ENCODE peak calls at places on chromosomes 16 and 17, in five cellular contexts. One of them, this sample, is unnamed.

GRCh38 chr17:64005734-64006167 is 7.6 kb downstream of the PRR29 start:
- DNase-seq in WTC11: no peak
- DNase-seq in GM12878: no peak
- DNase-seq in HepG2: peak; percentile 62
- DNase-seq in A549: peak; percentile 64
- DNase-seq in this sample: peak; percentile 49

GRCh38 chr16:75222271-75222783 is 3.5 kb downstream of the CTRB1 start:
- DNase-seq in WTC11: no peak
- DNase-seq in GM12878: no peak
- DNase-seq in HepG2: no peak
- DNase-seq in A549: no peak
- DNase-seq in this sample: no peak

GRCh38 chr16:6665126-6665525 is 667.5 kb upstream of the RBFOX1 start:
- DNase-seq in WTC11: no peak
- DNase-seq in GM12878: no peak
- DNase-seq in HepG2: no peak
- DNase-seq in A549: no peak
- DNase-seq in this sample: no peak

GRCh38 chr16:75323928-75324327 is 72.5 kb upstream of the BCAR1 start:
- DNase-seq in WTC11: no peak
- DNase-seq in GM12878: no peak
- DNase-seq in HepG2: no peak
- DNase-seq in A549: no peak
- DNase-seq in this sample: no peak

GRCh38 chr17:56548661-56549060 is 44.8 kb upstream of the NOG start:
- DNase-seq in WTC11: no peak
- DNase-seq in GM12878: no peak
- DNase-seq in HepG2: no peak
- DNase-seq in A549: no peak
- DNase-seq in this sample: no peak

GRCh38 chr16:56851671-56852400 is 13.2 kb upstream of the SLC12A3 start:
- DNase-seq in WTC11: peak; percentile 40
- DNase-seq in GM12878: no peak
- DNase-seq in HepG2: peak; percentile 35
- DNase-seq in A549: no peak
- DNase-seq in this sample: no peak

GRCh38 chr17:33233855-33234228 is 59.3 kb downstream of the ASIC2 start:
- DNase-seq in WTC11: no peak
- DNase-seq in GM12878: no peak
- DNase-seq in HepG2: no peak
- DNase-seq in A549: no peak
- DNase-seq in this sample: no peak

GRCh38 chr16:57807968-57808528 is 5.8 kb upstream of the KIFC3 start:
- DNase-seq in WTC11: peak; percentile 71
- DNase-seq in GM12878: no peak
- DNase-seq in HepG2: peak; percentile 92
- DNase-seq in A549: peak; percentile 91
- DNase-seq in this sample: peak; percentile 78

GRCh38 chr17:60630352-60630751 is 30.4 kb downstream of the PPM1D start:
- DNase-seq in WTC11: no peak
- DNase-seq in GM12878: no peak
- DNase-seq in HepG2: no peak
- DNase-seq in A549: no peak
- DNase-seq in this sample: no peak
- TF ChIP-seq ESRRA in WTC11: no peak
- TF ChIP-seq ESRRA in GM12878: no peak
- TF ChIP-seq ESRRA in HepG2: no peak
- TF ChIP-seq ESRRA in A549: no peak
- TF ChIP-seq ESRRA in this sample: no peak

DNA sequence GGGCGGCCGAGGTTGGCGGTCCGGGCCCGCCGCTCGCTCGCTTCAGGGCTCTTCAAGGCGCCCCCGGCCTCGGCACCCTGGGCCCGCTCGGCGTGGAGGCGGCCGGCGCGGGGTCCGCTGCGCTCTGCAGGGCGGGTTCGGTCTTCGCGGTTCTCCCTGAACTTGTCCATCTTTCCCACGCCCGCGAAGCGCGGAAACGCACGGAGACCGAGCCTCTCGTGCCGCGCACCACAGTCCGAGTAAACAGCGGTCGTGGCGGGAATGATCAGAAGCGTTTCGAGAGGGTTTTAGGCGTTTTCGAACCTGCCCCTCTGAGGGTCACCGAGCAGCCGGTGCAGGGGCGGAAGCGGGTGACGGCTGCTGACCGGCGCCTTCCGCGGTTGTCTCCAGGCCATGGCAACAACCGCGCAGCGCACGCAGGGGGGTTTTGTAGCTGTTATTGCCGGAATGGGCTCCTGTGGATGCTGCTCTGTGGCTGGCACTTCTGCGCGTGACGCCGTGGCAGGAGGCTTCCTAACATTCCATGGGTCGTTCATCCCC is 414 bp downstream of the NARF start:
- DNase-seq in WTC11: peak; percentile 38
- DNase-seq in GM12878: no peak
- DNase-seq in HepG2: no peak
- DNase-seq in A549: no peak
- DNase-seq in this sample: no peak
- TF ChIP-seq ESRRA in WTC11: no peak
- TF ChIP-seq ESRRA in GM12878: no peak
- TF ChIP-seq ESRRA in HepG2: no peak
- TF ChIP-seq ESRRA in A549: no peak
- TF ChIP-seq ESRRA in this sample: no peak

GRCh38 chr16:73735018-73735417 is 561.6 kb upstream of the PSMD7 start:
- DNase-seq in WTC11: no peak
- DNase-seq in GM12878: peak; percentile 11
- DNase-seq in HepG2: peak; percentile 8
- DNase-seq in A549: no peak
- DNase-seq in this sample: no peak
- TF ChIP-seq ESRRA in WTC11: no peak
- TF ChIP-seq ESRRA in GM12878: no peak
- TF ChIP-seq ESRRA in HepG2: no peak
- TF ChIP-seq ESRRA in A549: no peak
- TF ChIP-seq ESRRA in this sample: no peak

GRCh38 chr16:84059946-84060901 is 17.6 kb upstream of the SLC38A8 start:
- DNase-seq in WTC11: no peak
- DNase-seq in GM12878: no peak
- DNase-seq in HepG2: no peak
- DNase-seq in A549: no peak
- DNase-seq in this sample: no peak
- TF ChIP-seq ESRRA in WTC11: no peak
- TF ChIP-seq ESRRA in GM12878: no peak
- TF ChIP-seq ESRRA in HepG2: no peak
- TF ChIP-seq ESRRA in A549: no peak
- TF ChIP-seq ESRRA in this sample: no peak

DNA sequence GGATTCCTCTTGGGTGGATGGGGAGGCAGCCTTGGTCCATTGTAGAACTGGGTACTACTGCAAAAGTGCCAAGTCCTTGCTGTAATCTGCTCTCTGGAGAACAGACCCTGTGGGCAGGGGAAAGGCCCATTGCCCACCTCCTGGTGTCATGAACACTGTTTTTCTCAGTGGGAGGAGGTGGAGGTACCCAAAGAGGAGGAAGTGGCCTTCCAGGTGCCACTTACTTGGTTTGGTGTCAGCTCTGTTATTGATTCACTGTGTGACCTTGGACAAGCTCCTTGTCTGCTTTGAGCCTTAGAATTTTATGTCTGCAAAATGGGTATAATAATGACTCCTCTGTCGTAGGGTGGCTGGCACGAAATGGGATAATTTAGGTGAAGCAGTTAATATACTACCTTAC is 55.8 kb downstream of the PLCG2 start:
- DNase-seq in WTC11: no peak
- DNase-seq in GM12878: no peak
- DNase-seq in HepG2: no peak
- DNase-seq in A549: no peak
- DNase-seq in this sample: no peak
- TF ChIP-seq ESRRA in WTC11: no peak
- TF ChIP-seq ESRRA in GM12878: no peak
- TF ChIP-seq ESRRA in HepG2: no peak
- TF ChIP-seq ESRRA in A549: no peak
- TF ChIP-seq ESRRA in this sample: no peak

DNA sequence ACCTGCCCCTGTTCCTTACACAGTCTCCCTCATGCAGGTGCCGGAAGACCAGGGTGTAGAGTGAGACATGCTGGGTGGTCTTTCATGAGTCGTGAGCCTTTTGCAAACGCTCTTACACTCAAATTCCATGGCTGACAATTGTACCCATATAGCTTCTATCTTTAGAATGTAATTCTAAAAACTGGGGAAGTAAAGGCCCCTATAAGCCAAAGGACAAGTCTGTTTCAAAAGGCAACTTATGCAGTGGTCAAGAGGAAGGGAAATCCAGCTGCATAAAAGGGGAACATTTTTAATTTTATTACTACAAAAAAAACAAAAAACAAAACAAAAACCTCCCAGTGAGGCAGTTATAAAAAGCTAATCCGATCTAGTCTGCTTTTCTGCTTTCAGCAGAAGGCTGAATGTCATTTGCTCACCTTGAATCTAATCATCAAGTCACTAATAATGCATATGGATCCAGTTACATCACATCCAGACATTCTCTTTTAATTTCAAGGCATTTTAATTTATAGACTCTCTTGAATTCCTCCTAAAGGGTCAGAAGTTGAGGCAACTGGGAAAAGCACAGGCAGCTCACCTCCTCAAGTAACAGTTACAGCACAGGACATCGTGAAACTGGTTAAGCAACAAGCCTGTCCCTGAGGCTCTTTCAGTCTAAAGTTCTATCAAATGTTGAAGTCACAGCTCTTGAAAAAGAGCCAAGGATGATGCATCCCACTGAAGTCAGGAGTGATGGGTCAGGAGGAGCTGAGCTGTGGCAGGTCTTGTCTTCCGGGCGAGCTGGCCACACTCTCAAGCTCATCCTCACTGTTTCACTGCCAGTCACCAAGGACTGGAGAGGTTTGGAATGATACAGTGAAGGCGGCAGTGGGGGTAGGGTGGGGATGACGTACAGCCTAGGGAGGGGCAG is 99.7 kb downstream of the VPS53 start:
- DNase-seq in WTC11: no peak
- DNase-seq in GM12878: no peak
- DNase-seq in HepG2: no peak
- DNase-seq in A549: no peak
- DNase-seq in this sample: no peak
- TF ChIP-seq ESRRA in WTC11: no peak
- TF ChIP-seq ESRRA in GM12878: no peak
- TF ChIP-seq ESRRA in HepG2: no peak
- TF ChIP-seq ESRRA in A549: no peak
- TF ChIP-seq ESRRA in this sample: no peak

GRCh38 chr17:6435968-6436367 is 1.0 kb upstream of the AIPL1 start:
- DNase-seq in WTC11: peak; percentile 79
- DNase-seq in GM12878: no peak
- DNase-seq in HepG2: peak; percentile 34
- DNase-seq in A549: peak; percentile 90
- DNase-seq in this sample: peak; percentile 70
- TF ChIP-seq ESRRA in WTC11: no peak
- TF ChIP-seq ESRRA in GM12878: no peak
- TF ChIP-seq ESRRA in HepG2: no peak
- TF ChIP-seq ESRRA in A549: no peak
- TF ChIP-seq ESRRA in this sample: no peak

GRCh38 chr17:4902540-4902939 is 358 bp downstream of the CHRNE start:
- DNase-seq in WTC11: no peak
- DNase-seq in GM12878: no peak
- DNase-seq in HepG2: no peak
- DNase-seq in A549: no peak
- DNase-seq in this sample: no peak

GRCh38 chr17:4903051-4903818 is at the start of gene CHRNE:
- DNase-seq in WTC11: peak; percentile 91
- DNase-seq in GM12878: peak; percentile 37
- DNase-seq in HepG2: peak; percentile 80
- DNase-seq in A549: peak; percentile 58
- DNase-seq in this sample: peak; percentile 43

GRCh38 chr17:4901108-4901647 is 1.7 kb downstream of the CHRNE start:
- DNase-seq in WTC11: no peak
- DNase-seq in GM12878: no peak
- DNase-seq in HepG2: no peak
- DNase-seq in A549: no peak
- DNase-seq in this sample: no peak

GRCh38 chr17:4900231-4901107 is 1.1 kb downstream of the C17orf107 start:
- DNase-seq in WTC11: peak; percentile 83
- DNase-seq in GM12878: no peak
- DNase-seq in HepG2: no peak
- DNase-seq in A549: no peak
- DNase-seq in this sample: no peak

GRCh38 chr17:4901648-4902344 is 1.1 kb downstream of the CHRNE start:
- DNase-seq in WTC11: no peak
- DNase-seq in GM12878: no peak
- DNase-seq in HepG2: no peak
- DNase-seq in A549: no peak
- DNase-seq in this sample: no peak
- TF ChIP-seq ESRRA in WTC11: no peak
- TF ChIP-seq ESRRA in GM12878: no peak
- TF ChIP-seq ESRRA in HepG2: no peak
- TF ChIP-seq ESRRA in A549: no peak
- TF ChIP-seq ESRRA in this sample: no peak